ENCODE peak calls at places on chromosomes 7 and 10, in six cellular contexts. Q, K, A, G, V and U are unnamed samples.

GRCh38 chr10:11846542-11846941 is 23.4 kb downstream of the PROSER2 start:
- DNase-seq in Q (no peak), G (no peak), V (no peak), K (no peak), A (no peak), U (no peak)

GRCh38 chr10:122152544-122152943 is 118.6 kb upstream of the BTBD16 start:
- DNase-seq in Q (no peak), V (no peak), K (no peak), A (peak; percentile 40), G (no peak), U (no peak)

GRCh38 chr10:123129553-123130271 is 6.1 kb upstream of the HMX3 start:
- DNase-seq in A (no peak), G (no peak), V (no peak), Q (no peak), K (no peak), U (no peak)

GRCh38 chr10:93198401-93199175 is 124.9 kb downstream of the CYP26A1 start:
- DNase-seq in A (peak; percentile 39), V (no peak), Q (no peak), K (no peak), G (no peak), U (no peak)

GRCh38 chr10:11284291-11285085 is 266.8 kb downstream of the CELF2 start:
- DNase-seq in G (no peak), V (no peak), K (no peak), A (no peak), Q (no peak), U (no peak)

GRCh38 chr10:102834143-102834542 is 3.1 kb downstream of the CYP17A1 start:
- DNase-seq in V (no peak), K (no peak), G (no peak), A (no peak), Q (no peak), U (no peak)

GRCh38 chr10:93445978-93446720 is 36.0 kb downstream of the MYOF start:
- DNase-seq in K (no peak), G (no peak), Q (no peak), A (no peak), V (no peak), U (no peak)

GRCh38 chr10:58017719-58018367 is 249.9 kb downstream of the IPMK start:
- DNase-seq in K (no peak), G (no peak), A (no peak), V (no peak), Q (no peak), U (no peak)

GRCh38 chr7:69893915-69894314 is 295.6 kb downstream of the AUTS2 start:
- DNase-seq in V (no peak), K (peak; percentile 18), A (peak; percentile 56), Q (peak; percentile 10), G (no peak), U (no peak)

GRCh38 chr7:41478187-41478586 is 224.7 kb downstream of the INHBA start:
- DNase-seq in G (no peak), A (no peak), K (no peak), Q (no peak), V (no peak), U (no peak)

GRCh38 chr10:21036757-21037156 is 139.6 kb upstream of the NEBL start:
- DNase-seq in A (no peak), G (no peak), V (no peak), Q (no peak), K (no peak), U (no peak)

GRCh38 chr10:12772797-12773587 is 228.5 kb downstream of the CCDC3 start:
- DNase-seq in V (no peak), A (no peak), G (no peak), Q (no peak), K (no peak), U (no peak)

GRCh38 chr7:87317691-87318245 is 27.7 kb upstream of the CROT start:
- DNase-seq in Q (no peak), G (no peak), V (no peak), A (no peak), K (no peak), U (no peak)

GRCh38 chr10:131065673-131066331 is 245.7 kb downstream of the TCERG1L start:
- DNase-seq in A (no peak), G (no peak), V (no peak), K (no peak), Q (no peak), U (no peak)

GRCh38 chr7:98703916-98704315 is 86.8 kb downstream of the NPTX2 start:
- DNase-seq in G (no peak), V (no peak), Q (no peak), K (no peak), A (no peak), U (no peak)

GRCh38 chr7:17773289-17773626 is 167.0 kb downstream of the SNX13 start:
- DNase-seq in V (no peak), Q (no peak), G (no peak), K (no peak), A (no peak), U (no peak)

GRCh38 chr7:23852988-23853387 is 143.0 kb downstream of the STK31 start:
- DNase-seq in A (no peak), G (no peak), V (no peak), K (no peak), Q (no peak), U (no peak)

GRCh38 chr7:29610031-29610490 is 46.4 kb downstream of the PRR15 start:
- DNase-seq in Q (no peak), A (no peak), K (no peak), G (no peak), V (no peak), U (no peak)

GRCh38 chr10:28411648-28412047 is 108.8 kb upstream of the MPP7 start:
- DNase-seq in Q (no peak), G (no peak), K (peak; percentile 12), A (no peak), V (no peak), U (no peak)

GRCh38 chr10:43408710-43409384 is at the start of gene HNRNPF:
- DNase-seq in K (peak; percentile 96), A (peak; percentile 87), Q (peak; percentile 94), G (peak; percentile 91), V (peak; percentile 96), U (peak; percentile 91)

GRCh38 chr7:29207469-29207868 is 12.9 kb downstream of the CHN2 start:
- DNase-seq in K (no peak), G (no peak), Q (no peak), A (no peak), V (no peak), U (no peak)

GRCh38 chr10:124696446-124697392 is 47.5 kb downstream of the FAM53B start:
- DNase-seq in K (peak; percentile 81), A (no peak), Q (no peak), V (peak; percentile 39), G (no peak), U (peak; percentile 70)

GRCh38 chr7:14457567-14458453 is 444.7 kb downstream of the DGKB start:
- DNase-seq in G (peak; percentile 1), K (peak; percentile 37), V (peak; percentile 48), A (peak; percentile 81), Q (peak; percentile 69), U (no peak)

GRCh38 chr7:55120501-55121198 is 101.8 kb downstream of the EGFR start:
- DNase-seq in A (peak; percentile 61), K (no peak), V (no peak), Q (no peak), G (no peak), U (no peak)

GRCh38 chr10:88661018-88661417 is 3.2 kb upstream of the LIPF start:
- DNase-seq in A (no peak), V (no peak), G (no peak), Q (no peak), K (no peak), U (no peak)

GRCh38 chr7:38217672-38218071 is 39.6 kb downstream of the STARD3NL start:
- DNase-seq in Q (no peak), V (no peak), A (no peak), K (no peak), G (no peak), U (no peak)